ENCODE peak calls at places on chromosomes 12 and 14, in seven cellular contexts. H, B, U, C, Y, L and J are unnamed samples.

GRCh38 chr12:50933459-50934124 is 18.8 kb upstream of the HIGD1C start:
- DNase-seq in C (no peak), Y (no peak), U (no peak), H (no peak), L (no peak), B (no peak), J (no peak)

GRCh38 chr12:122852336-122853275 is 17.3 kb downstream of the HIP1R start:
- DNase-seq in B (no peak), H (no peak), C (peak), Y (no peak), U (no peak), L (no peak), J (no peak)

GRCh38 chr14:69376439-69376838 is 21.7 kb downstream of the ERH start:
- DNase-seq in B (no peak), U (no peak), Y (no peak), L (no peak), C (no peak), H (peak), J (no peak)

GRCh38 chr12:111642681-111643427 is 42.9 kb downstream of the BRAP start:
- DNase-seq in H (no peak), Y (no peak), B (no peak), C (no peak), U (no peak), L (no peak), J (no peak)

GRCh38 chr14:65179918-65180724 is 77.8 kb upstream of the MAX start:
- DNase-seq in U (no peak), L (no peak), C (no peak), H (peak), B (peak), Y (peak), J (no peak)

GRCh38 chr12:4402996-4403395 is 23.5 kb upstream of the FGF23 start:
- DNase-seq in U (no peak), B (no peak), C (no peak), L (no peak), Y (no peak), H (no peak), J (no peak)

GRCh38 chr12:124556896-124557501 is 10.4 kb downstream of the NCOR2 start:
- DNase-seq in B (no peak), H (no peak), Y (no peak), L (no peak), C (no peak), U (no peak), J (peak)

GRCh38 chr14:32226051-32226450 is 23.0 kb upstream of the RNU6-8 start:
- DNase-seq in L (no peak), U (no peak), B (no peak), H (peak), C (no peak), Y (no peak), J (no peak)

GRCh38 chr14:90388437-90388836 is 8.4 kb upstream of the CALM1 start:
- DNase-seq in C (no peak), H (peak), L (no peak), B (peak), U (no peak), Y (no peak), J (no peak)

GRCh38 chr14:54642950-54643695 is 76.2 kb downstream of the SAMD4A start:
- DNase-seq in B (no peak), H (peak), U (no peak), Y (no peak), L (no peak), C (no peak), J (no peak)
- H3K27ac ChIP-seq in B (peak), H (no peak), U (no peak), Y (peak), L (no peak), C (no peak), J (no peak)

DNA sequence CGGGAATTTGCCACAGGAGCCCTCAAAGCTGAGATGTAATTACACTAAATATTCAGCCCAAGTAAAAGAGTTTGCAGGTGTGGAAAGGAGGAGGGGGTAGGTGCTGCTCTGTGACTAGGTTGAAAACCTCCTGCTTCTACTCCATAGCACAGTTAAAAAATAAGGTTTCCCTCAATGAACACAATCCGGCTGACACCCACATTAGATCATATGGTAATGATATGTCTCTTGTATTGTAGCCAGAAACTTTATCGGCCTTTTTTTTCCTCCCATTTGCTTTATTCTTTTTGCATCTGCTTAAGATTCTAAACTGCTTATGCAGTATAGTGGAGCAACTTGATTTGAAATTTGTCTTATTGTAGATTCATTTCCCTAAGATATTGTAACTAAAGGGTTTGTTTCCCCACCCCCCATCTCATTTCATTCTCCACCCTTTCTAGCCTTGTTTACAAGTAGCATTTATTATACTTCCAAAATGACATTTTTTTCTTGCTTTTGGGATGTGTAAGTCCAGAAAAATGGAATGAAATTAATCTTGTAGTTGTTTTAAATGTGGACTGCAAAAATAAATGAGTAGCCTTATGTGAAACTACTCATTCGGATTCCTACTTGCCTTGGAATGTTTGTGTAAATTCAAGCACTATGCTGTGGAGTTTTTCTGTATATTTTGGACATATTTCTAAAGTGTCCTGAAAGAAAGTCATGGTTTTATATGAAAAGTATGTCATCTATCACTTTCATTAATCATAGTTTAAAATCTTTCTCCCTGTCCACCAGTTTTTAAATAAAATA is at the start of gene DCN:
- DNase-seq in C (no peak), Y (no peak), L (no peak), H (peak), U (no peak), B (no peak), J (no peak)
- H3K27ac ChIP-seq in C (no peak), Y (peak), L (no peak), H (peak), U (no peak), B (peak), J (no peak)

DNA sequence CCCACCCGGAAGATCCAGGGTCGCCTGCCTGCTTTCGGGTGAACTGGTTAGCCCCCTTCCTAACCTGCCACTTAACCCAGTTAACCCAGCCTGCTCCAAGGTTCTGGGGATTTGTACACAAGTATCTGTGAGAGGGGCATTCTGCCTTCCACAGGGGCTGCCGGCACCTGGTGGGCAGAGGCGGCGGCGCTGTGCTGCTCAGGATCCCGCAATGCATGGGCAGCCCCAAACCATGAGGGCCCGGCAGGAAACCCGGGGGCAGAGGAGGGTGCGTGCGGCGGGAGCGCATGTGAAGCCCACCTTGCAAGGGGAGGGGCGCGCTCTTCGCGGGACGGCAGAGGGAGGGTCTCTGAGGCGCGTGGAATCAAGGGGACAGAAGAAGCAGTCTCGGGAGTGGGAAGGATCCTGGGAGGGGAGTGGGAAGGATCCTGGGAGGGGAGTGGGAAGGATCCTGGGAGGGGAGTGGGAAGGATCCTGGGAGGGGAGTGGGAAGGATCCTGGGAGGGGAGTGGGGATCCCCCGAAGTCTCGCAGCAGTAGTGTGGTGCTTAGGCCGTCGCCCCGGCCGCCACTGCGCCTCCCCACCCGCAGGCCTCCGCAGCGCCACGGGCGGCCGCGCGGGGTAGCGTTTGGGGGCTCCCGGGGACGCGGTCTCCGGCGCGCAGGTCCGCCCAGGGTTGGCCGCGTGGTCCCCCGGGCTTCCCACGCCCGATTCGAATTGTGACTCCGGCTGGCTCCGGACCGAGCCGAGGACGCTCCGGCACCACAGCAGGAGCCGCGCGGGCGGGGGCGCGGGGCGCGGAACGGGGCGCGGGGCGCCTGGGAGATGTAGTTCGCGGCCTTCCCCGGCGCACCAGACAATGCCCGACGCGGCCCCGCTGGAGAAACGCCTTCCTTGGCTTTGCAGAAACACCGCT is 4.9 kb upstream of the MTA1 start:
- DNase-seq in Y (no peak), U (no peak), C (peak), B (peak), H (peak), L (peak), J (peak)
- H3K27ac ChIP-seq in Y (no peak), U (no peak), C (no peak), B (peak), H (no peak), L (no peak), J (peak)

GRCh38 chr14:71931492-71932228 is 569 bp upstream of the RGS6 start:
- DNase-seq in L (no peak), Y (no peak), H (no peak), C (no peak), U (no peak), B (no peak), J (no peak)

GRCh38 chr14:71932229-71932951 is at the start of gene RGS6:
- DNase-seq in Y (peak), B (peak), H (peak), C (no peak), L (no peak), U (peak), J (peak)

DNA sequence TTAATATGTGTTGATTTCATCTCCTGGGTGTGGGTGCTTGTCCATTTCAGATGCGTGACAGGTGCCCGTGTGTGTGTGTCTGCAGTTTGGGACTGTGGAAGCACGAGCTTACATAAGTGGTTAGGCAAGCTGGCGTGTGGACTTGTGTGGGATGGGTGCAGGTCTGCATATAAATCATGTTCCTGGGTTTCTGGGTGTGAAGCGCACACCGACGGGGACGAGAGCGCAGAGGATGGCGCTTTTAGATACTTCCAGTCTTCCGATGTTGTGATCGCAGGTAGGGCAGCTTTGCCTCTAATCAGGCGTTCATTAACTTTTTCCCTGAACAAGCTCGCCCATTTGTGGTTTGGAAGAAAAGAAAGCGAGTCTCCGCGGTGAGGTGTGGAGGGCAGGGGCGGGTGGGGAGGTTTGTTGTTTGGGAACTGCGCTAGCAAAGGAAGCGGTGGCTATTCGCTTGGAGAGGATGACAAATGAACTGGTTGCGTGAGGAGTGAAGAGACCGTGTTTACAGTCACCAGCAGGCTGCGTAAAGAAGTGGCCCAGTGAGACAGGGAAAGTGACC is 878 bp downstream of the RGS6 start:
- DNase-seq in C (no peak), H (peak), Y (no peak), L (no peak), B (no peak), U (no peak), J (no peak)
- H3K27ac ChIP-seq in C (no peak), H (no peak), Y (no peak), L (no peak), B (no peak), U (no peak), J (no peak)

GRCh38 chr12:114774181-114774580 is 90.2 kb upstream of the TBX3 start:
- DNase-seq in B (no peak), U (no peak), Y (peak), H (peak), L (no peak), C (no peak), J (no peak)

GRCh38 chr12:114780746-114781399 is 96.9 kb upstream of the TBX3 start:
- DNase-seq in B (no peak), U (no peak), C (no peak), Y (no peak), L (no peak), H (no peak), J (no peak)

GRCh38 chr12:114779647-114780046 is 95.7 kb upstream of the TBX3 start:
- DNase-seq in L (no peak), Y (no peak), C (no peak), B (no peak), H (no peak), U (no peak), J (no peak)

GRCh38 chr12:114779203-114779602 is 95.2 kb upstream of the TBX3 start:
- DNase-seq in B (no peak), U (no peak), L (no peak), Y (no peak), C (no peak), H (no peak), J (no peak)

DNA sequence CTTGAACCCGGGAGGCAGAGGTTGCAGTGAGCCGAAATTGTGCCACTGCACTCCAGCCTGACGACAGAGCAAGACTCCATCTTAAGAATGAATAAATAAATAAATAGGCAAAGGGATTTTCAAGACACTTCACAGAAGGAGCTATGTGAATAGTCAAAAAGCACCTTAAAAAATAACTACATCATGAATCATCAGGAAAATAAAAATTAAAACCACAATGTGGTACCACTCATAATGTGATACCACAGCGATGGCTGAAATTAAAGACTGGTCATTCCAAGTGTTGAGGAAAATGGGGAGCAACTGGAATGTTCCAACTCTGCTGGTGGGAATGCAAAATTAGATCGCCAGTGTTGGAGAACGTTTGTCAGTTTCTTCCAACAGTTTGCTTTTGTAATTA is 93.1 kb upstream of the TBX3 start:
- DNase-seq in B (no peak), U (no peak), L (no peak), Y (no peak), C (no peak), H (peak), J (no peak)
- H3K27ac ChIP-seq in B (no peak), U (no peak), L (no peak), Y (no peak), C (no peak), H (no peak), J (no peak)

GRCh38 chr12:26275313-26276257 is 80.2 kb downstream of the SSPN start:
- DNase-seq in L (no peak), U (no peak), Y (no peak), C (no peak), B (no peak), H (peak), J (no peak)
- H3K27ac ChIP-seq in L (no peak), U (peak), Y (peak), C (no peak), B (peak), H (peak), J (peak)

GRCh38 chr12:96416033-96416790 is 16.0 kb upstream of the CDK17 start:
- DNase-seq in U (no peak), L (no peak), C (no peak), B (no peak), Y (peak), H (peak), J (no peak)
- H3K27ac ChIP-seq in U (no peak), L (no peak), C (no peak), B (no peak), Y (peak), H (peak), J (no peak)

GRCh38 chr14:55115861-55116245 is 13.2 kb upstream of the LGALS3 start:
- DNase-seq in U (no peak), Y (no peak), B (no peak), L (no peak), C (no peak), H (no peak), J (no peak)

GRCh38 chr14:55116246-55117030 is 12.6 kb upstream of the LGALS3 start:
- DNase-seq in C (no peak), H (no peak), L (no peak), U (no peak), B (peak), Y (no peak), J (no peak)

GRCh38 chr14:55115433-55115832 is 13.6 kb upstream of the LGALS3 start:
- DNase-seq in L (no peak), U (no peak), C (no peak), B (no peak), Y (no peak), H (no peak), J (no peak)

GRCh38 chr14:55117816-55118441 is 11.1 kb upstream of the LGALS3 start:
- DNase-seq in B (no peak), L (no peak), U (no peak), H (peak), C (no peak), Y (no peak), J (no peak)

GRCh38 chr14:55114720-55115119 is 14.3 kb upstream of the LGALS3 start:
- DNase-seq in B (no peak), C (no peak), L (no peak), U (no peak), Y (peak), H (no peak), J (no peak)
- H3K27ac ChIP-seq in B (peak), C (no peak), L (no peak), U (no peak), Y (no peak), H (no peak), J (no peak)